ENCODE peak calls at places on chromosome 12, in eight cellular contexts. One of them, this sample, is unnamed.

GRCh38 chr12:47417146-47417545 is 288.7 kb downstream of the RPAP3 start:
- DNase-seq in uterus: no peak
- DNase-seq in neural progenitor cell: no peak
- DNase-seq in astrocyte of the cerebellum: no peak
- DNase-seq in heart left ventricle: no peak
- DNase-seq in heart right ventricle: no peak
- DNase-seq in upper lobe of right lung: no peak
- DNase-seq in tibial nerve: no peak
- DNase-seq in this sample: no peak

GRCh38 chr12:84910549-84911241 is 1.9 kb downstream of the SLC6A15 start:
- DNase-seq in uterus: no peak
- DNase-seq in neural progenitor cell: peak
- DNase-seq in astrocyte of the cerebellum: no peak
- DNase-seq in heart left ventricle: no peak
- DNase-seq in heart right ventricle: no peak
- DNase-seq in upper lobe of right lung: peak
- DNase-seq in tibial nerve: no peak
- DNase-seq in this sample: peak

GRCh38 chr12:111192657-111193056 is 176.2 kb downstream of the PHETA1 start:
- DNase-seq in uterus: no peak
- DNase-seq in neural progenitor cell: no peak
- DNase-seq in astrocyte of the cerebellum: no peak
- DNase-seq in heart left ventricle: no peak
- DNase-seq in heart right ventricle: no peak
- DNase-seq in upper lobe of right lung: no peak
- DNase-seq in tibial nerve: no peak
- DNase-seq in this sample: no peak

GRCh38 chr12:4572670-4573069 is 10.7 kb downstream of the DYRK4 start:
- DNase-seq in uterus: no peak
- DNase-seq in neural progenitor cell: no peak
- DNase-seq in astrocyte of the cerebellum: no peak
- DNase-seq in heart left ventricle: no peak
- DNase-seq in heart right ventricle: no peak
- DNase-seq in upper lobe of right lung: no peak
- DNase-seq in tibial nerve: no peak
- DNase-seq in this sample: no peak

GRCh38 chr12:93518725-93519124 is 51.4 kb downstream of the MRPL42 start:
- DNase-seq in uterus: no peak
- DNase-seq in neural progenitor cell: no peak
- DNase-seq in astrocyte of the cerebellum: no peak
- DNase-seq in heart left ventricle: no peak
- DNase-seq in heart right ventricle: no peak
- DNase-seq in upper lobe of right lung: no peak
- DNase-seq in tibial nerve: no peak
- DNase-seq in this sample: no peak

GRCh38 chr12:106861984-106862894 is 87.8 kb downstream of the RIC8B start:
- DNase-seq in uterus: no peak
- DNase-seq in neural progenitor cell: no peak
- DNase-seq in astrocyte of the cerebellum: peak
- DNase-seq in heart left ventricle: no peak
- DNase-seq in heart right ventricle: no peak
- DNase-seq in upper lobe of right lung: no peak
- DNase-seq in tibial nerve: no peak
- DNase-seq in this sample: no peak

GRCh38 chr12:50572275-50572674 is 67.5 kb downstream of the DIP2B start:
- DNase-seq in uterus: no peak
- DNase-seq in neural progenitor cell: no peak
- DNase-seq in astrocyte of the cerebellum: peak
- DNase-seq in heart left ventricle: no peak
- DNase-seq in heart right ventricle: no peak
- DNase-seq in upper lobe of right lung: no peak
- DNase-seq in tibial nerve: peak
- DNase-seq in this sample: no peak

GRCh38 chr12:31325524-31325875 is 450 bp downstream of the SINHCAF start:
- DNase-seq in uterus: peak
- DNase-seq in neural progenitor cell: no peak
- DNase-seq in astrocyte of the cerebellum: no peak
- DNase-seq in heart left ventricle: peak
- DNase-seq in heart right ventricle: peak
- DNase-seq in upper lobe of right lung: no peak
- DNase-seq in tibial nerve: peak
- DNase-seq in this sample: peak

GRCh38 chr12:25550186-25550585 is 2.9 kb downstream of the LMNTD1 start:
- DNase-seq in uterus: no peak
- DNase-seq in neural progenitor cell: no peak
- DNase-seq in astrocyte of the cerebellum: no peak
- DNase-seq in heart left ventricle: no peak
- DNase-seq in heart right ventricle: no peak
- DNase-seq in upper lobe of right lung: no peak
- DNase-seq in tibial nerve: no peak
- DNase-seq in this sample: no peak

GRCh38 chr12:66048843-66049537 is 81.6 kb downstream of the LLPH start:
- DNase-seq in uterus: no peak
- DNase-seq in neural progenitor cell: no peak
- DNase-seq in astrocyte of the cerebellum: no peak
- DNase-seq in heart left ventricle: no peak
- DNase-seq in heart right ventricle: no peak
- DNase-seq in upper lobe of right lung: no peak
- DNase-seq in tibial nerve: no peak
- DNase-seq in this sample: no peak

DNA sequence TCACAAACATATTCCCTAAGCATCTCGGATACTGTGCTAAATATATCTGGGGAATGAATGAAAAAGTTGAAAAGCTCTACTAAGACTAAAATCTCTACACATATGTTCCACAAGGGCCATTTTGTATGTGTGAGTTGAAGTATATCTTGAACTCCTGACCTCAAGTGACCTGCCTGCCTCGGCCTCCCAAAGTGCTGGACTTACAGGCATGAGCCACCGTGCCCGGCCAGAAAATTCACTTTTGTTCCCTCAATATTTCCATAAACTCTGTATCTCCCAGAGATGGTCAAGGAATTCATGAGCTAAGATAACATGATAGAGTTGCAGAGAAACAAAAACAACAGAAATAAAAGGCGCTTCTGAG is 1.5 kb upstream of the TUBA1C start:
- DNase-seq in uterus: no peak
- DNase-seq in neural progenitor cell: no peak
- DNase-seq in astrocyte of the cerebellum: no peak
- DNase-seq in heart left ventricle: no peak
- DNase-seq in heart right ventricle: no peak
- DNase-seq in upper lobe of right lung: peak
- DNase-seq in tibial nerve: no peak
- DNase-seq in this sample: peak
- H3K4me3 ChIP-seq in uterus: no peak
- H3K4me3 ChIP-seq in neural progenitor cell: peak
- H3K4me3 ChIP-seq in astrocyte of the cerebellum: no peak
- H3K4me3 ChIP-seq in heart left ventricle: no peak
- H3K4me3 ChIP-seq in heart right ventricle: no peak
- H3K4me3 ChIP-seq in upper lobe of right lung: peak
- H3K4me3 ChIP-seq in tibial nerve: no peak
- H3K4me3 ChIP-seq in this sample: no peak

DNA sequence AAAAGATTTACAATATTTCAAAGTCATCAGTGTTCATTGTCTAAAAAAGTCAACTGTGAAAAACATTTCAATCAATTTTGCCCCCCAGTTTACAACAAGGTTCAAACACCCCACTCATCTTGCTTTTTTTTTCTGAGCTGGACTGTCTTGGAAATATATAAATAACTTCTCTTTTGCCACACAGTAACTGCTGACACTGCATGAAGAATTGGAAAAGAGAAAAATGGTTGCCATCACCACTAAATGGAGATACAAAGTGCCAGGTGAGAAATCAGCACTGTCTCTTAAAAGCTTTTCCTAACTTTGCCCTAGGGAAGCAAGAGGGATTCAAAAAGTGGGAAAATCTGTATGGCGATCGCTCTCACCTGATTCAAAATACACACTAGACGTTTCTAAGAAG is 101.4 kb downstream of the TRAFD1 start:
- DNase-seq in uterus: no peak
- DNase-seq in neural progenitor cell: no peak
- DNase-seq in astrocyte of the cerebellum: no peak
- DNase-seq in heart left ventricle: no peak
- DNase-seq in heart right ventricle: no peak
- DNase-seq in upper lobe of right lung: no peak
- DNase-seq in tibial nerve: no peak
- DNase-seq in this sample: no peak
- H3K4me3 ChIP-seq in uterus: no peak
- H3K4me3 ChIP-seq in neural progenitor cell: no peak
- H3K4me3 ChIP-seq in astrocyte of the cerebellum: no peak
- H3K4me3 ChIP-seq in heart left ventricle: no peak
- H3K4me3 ChIP-seq in heart right ventricle: no peak
- H3K4me3 ChIP-seq in upper lobe of right lung: no peak
- H3K4me3 ChIP-seq in tibial nerve: no peak
- H3K4me3 ChIP-seq in this sample: no peak

GRCh38 chr12:8681129-8681902 is 16.5 kb upstream of the RIMKLB start:
- DNase-seq in uterus: no peak
- DNase-seq in neural progenitor cell: no peak
- DNase-seq in astrocyte of the cerebellum: peak
- DNase-seq in heart left ventricle: no peak
- DNase-seq in heart right ventricle: peak
- DNase-seq in upper lobe of right lung: no peak
- DNase-seq in tibial nerve: no peak
- DNase-seq in this sample: no peak
- H3K4me3 ChIP-seq in uterus: no peak
- H3K4me3 ChIP-seq in neural progenitor cell: no peak
- H3K4me3 ChIP-seq in astrocyte of the cerebellum: no peak
- H3K4me3 ChIP-seq in heart left ventricle: peak
- H3K4me3 ChIP-seq in heart right ventricle: peak
- H3K4me3 ChIP-seq in upper lobe of right lung: peak
- H3K4me3 ChIP-seq in tibial nerve: no peak
- H3K4me3 ChIP-seq in this sample: no peak

GRCh38 chr12:96402061-96402460 is 1.8 kb upstream of the CDK17 start:
- DNase-seq in uterus: no peak
- DNase-seq in neural progenitor cell: peak
- DNase-seq in astrocyte of the cerebellum: no peak
- DNase-seq in heart left ventricle: no peak
- DNase-seq in heart right ventricle: no peak
- DNase-seq in upper lobe of right lung: no peak
- DNase-seq in tibial nerve: no peak
- DNase-seq in this sample: no peak

GRCh38 chr12:96399081-96399918 is 939 bp downstream of the CDK17 start:
- DNase-seq in uterus: peak
- DNase-seq in neural progenitor cell: peak
- DNase-seq in astrocyte of the cerebellum: no peak
- DNase-seq in heart left ventricle: peak
- DNase-seq in heart right ventricle: peak
- DNase-seq in upper lobe of right lung: peak
- DNase-seq in tibial nerve: peak
- DNase-seq in this sample: peak

GRCh38 chr12:96400631-96401060 is 407 bp upstream of the CDK17 start:
- DNase-seq in uterus: no peak
- DNase-seq in neural progenitor cell: no peak
- DNase-seq in astrocyte of the cerebellum: no peak
- DNase-seq in heart left ventricle: no peak
- DNase-seq in heart right ventricle: no peak
- DNase-seq in upper lobe of right lung: no peak
- DNase-seq in tibial nerve: peak
- DNase-seq in this sample: no peak

GRCh38 chr12:96399919-96400630 is at the start of gene CDK17:
- DNase-seq in uterus: peak
- DNase-seq in neural progenitor cell: peak
- DNase-seq in astrocyte of the cerebellum: peak
- DNase-seq in heart left ventricle: peak
- DNase-seq in heart right ventricle: peak
- DNase-seq in upper lobe of right lung: peak
- DNase-seq in tibial nerve: peak
- DNase-seq in this sample: peak

GRCh38 chr12:96401061-96401871 is 1.0 kb upstream of the CDK17 start:
- DNase-seq in uterus: no peak
- DNase-seq in neural progenitor cell: peak
- DNase-seq in astrocyte of the cerebellum: peak
- DNase-seq in heart left ventricle: no peak
- DNase-seq in heart right ventricle: peak
- DNase-seq in upper lobe of right lung: no peak
- DNase-seq in tibial nerve: no peak
- DNase-seq in this sample: no peak
- H3K4me3 ChIP-seq in uterus: peak
- H3K4me3 ChIP-seq in neural progenitor cell: peak
- H3K4me3 ChIP-seq in astrocyte of the cerebellum: peak
- H3K4me3 ChIP-seq in heart left ventricle: peak
- H3K4me3 ChIP-seq in heart right ventricle: peak
- H3K4me3 ChIP-seq in upper lobe of right lung: peak
- H3K4me3 ChIP-seq in tibial nerve: peak
- H3K4me3 ChIP-seq in this sample: peak

DNA sequence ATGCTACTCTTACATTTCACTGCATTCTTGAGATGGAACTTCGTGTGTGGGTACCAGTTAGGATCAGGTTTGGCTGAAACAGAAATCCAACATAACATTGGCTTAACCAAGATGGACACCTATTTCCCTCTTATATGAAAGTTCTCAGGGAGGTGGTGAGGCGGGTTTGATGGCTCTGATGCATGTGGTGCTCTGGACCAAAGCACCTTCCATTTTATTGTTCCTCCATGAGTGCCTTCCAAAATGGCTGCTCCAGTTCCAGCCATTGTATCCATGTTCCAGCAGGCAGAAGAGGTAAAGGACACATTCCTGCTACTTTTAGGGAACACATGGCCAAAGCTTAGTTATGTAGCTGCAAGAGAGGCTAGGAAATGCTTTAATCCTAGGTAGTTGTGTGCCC is 29.6 kb downstream of the BRI3BP start:
- DNase-seq in uterus: no peak
- DNase-seq in neural progenitor cell: no peak
- DNase-seq in astrocyte of the cerebellum: no peak
- DNase-seq in heart left ventricle: no peak
- DNase-seq in heart right ventricle: no peak
- DNase-seq in upper lobe of right lung: no peak
- DNase-seq in tibial nerve: no peak
- DNase-seq in this sample: no peak
- H3K4me3 ChIP-seq in uterus: no peak
- H3K4me3 ChIP-seq in neural progenitor cell: no peak
- H3K4me3 ChIP-seq in astrocyte of the cerebellum: no peak
- H3K4me3 ChIP-seq in heart left ventricle: no peak
- H3K4me3 ChIP-seq in heart right ventricle: no peak
- H3K4me3 ChIP-seq in upper lobe of right lung: no peak
- H3K4me3 ChIP-seq in tibial nerve: no peak
- H3K4me3 ChIP-seq in this sample: no peak

DNA sequence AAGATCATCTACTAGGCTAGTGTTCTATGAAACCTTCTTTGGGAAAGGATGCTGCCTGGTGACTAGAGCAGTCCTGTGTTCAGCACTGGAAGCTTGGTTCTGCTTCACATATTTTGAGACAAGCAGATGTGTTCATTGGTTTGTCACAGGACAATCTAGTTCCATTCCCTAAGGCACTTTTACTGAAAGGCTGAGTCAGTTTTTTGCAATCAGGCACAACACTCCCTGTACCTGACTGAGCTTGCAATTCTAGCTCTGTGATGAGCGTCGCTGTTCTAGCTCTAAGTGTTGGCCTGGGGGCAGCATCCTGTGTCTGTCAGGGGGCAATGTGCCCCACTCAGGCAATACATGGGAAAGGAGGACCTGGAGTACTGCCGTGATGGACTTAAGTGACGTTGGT is 144.4 kb downstream of the CAND1 start:
- DNase-seq in uterus: no peak
- DNase-seq in neural progenitor cell: no peak
- DNase-seq in astrocyte of the cerebellum: no peak
- DNase-seq in heart left ventricle: no peak
- DNase-seq in heart right ventricle: no peak
- DNase-seq in upper lobe of right lung: no peak
- DNase-seq in tibial nerve: no peak
- DNase-seq in this sample: no peak
- H3K4me3 ChIP-seq in uterus: no peak
- H3K4me3 ChIP-seq in neural progenitor cell: no peak
- H3K4me3 ChIP-seq in astrocyte of the cerebellum: no peak
- H3K4me3 ChIP-seq in heart left ventricle: no peak
- H3K4me3 ChIP-seq in heart right ventricle: no peak
- H3K4me3 ChIP-seq in upper lobe of right lung: no peak
- H3K4me3 ChIP-seq in tibial nerve: no peak
- H3K4me3 ChIP-seq in this sample: no peak

This sample was measured in kidney.